ENCODE peak calls at places on chromosomes 2 and 18, in six cellular contexts. Y is foreskin fibroblast, G is neural progenitor cell, Z is left ventricle myocardium inferior, K is choroid plexus epithelial cell, P is PC-9. Q is an unnamed sample.
A peak's percentile ranks its signal among the peaks of the same experiment; 100 is the strongest.

GRCh38 chr2:237045449-237045848 is 40.2 kb upstream of the COPS8 start:
- DNase-seq in Y (peak; percentile 15), G (no peak), Z (no peak), K (no peak), P (no peak), Q (no peak)

GRCh38 chr2:124323321-124323720 is 298.2 kb downstream of the CNTNAP5 start:
- DNase-seq in Y (no peak), G (no peak), Z (no peak), K (peak; percentile 1), P (no peak), Q (peak; percentile 51)

GRCh38 chr2:18883626-18884456 is 294.5 kb upstream of the NT5C1B start:
- DNase-seq in Y (peak; percentile 61), G (peak; percentile 11), Z (no peak), K (peak; percentile 55), P (peak; percentile 16), Q (peak; percentile 6)

GRCh38 chr18:70337139-70337972 is 48.5 kb downstream of the SOCS6 start:
- DNase-seq in Y (peak; percentile 92), G (peak; percentile 31), Z (no peak), K (peak; percentile 86), P (peak; percentile 59), Q (peak; percentile 74)

GRCh38 chr2:175003875-175004729 is 1.1 kb downstream of the CHN1 start:
- DNase-seq in Y (peak; percentile 45), G (peak; percentile 74), Z (no peak), K (peak; percentile 11), P (peak; percentile 32), Q (no peak)

GRCh38 chr2:129780316-129781282 is 198.9 kb upstream of the RAB6C start:
- DNase-seq in Y (no peak), G (no peak), Z (no peak), K (no peak), P (no peak), Q (no peak)

GRCh38 chr2:26540977-26541376 is 63.1 kb upstream of the OTOF start:
- DNase-seq in Y (no peak), G (no peak), Z (no peak), K (no peak), P (no peak), Q (no peak)

GRCh38 chr2:159002465-159003130 is 34.2 kb downstream of the TANC1 start:
- DNase-seq in Y (no peak), G (no peak), Z (no peak), K (peak; percentile 23), P (no peak), Q (no peak)

GRCh38 chr18:79537758-79538157 is 141.8 kb upstream of the CTDP1 start:
- DNase-seq in Y (no peak), G (no peak), Z (no peak), K (no peak), P (no peak), Q (no peak)

GRCh38 chr2:120224256-120224655 is 1.1 kb upstream of the TMEM185B start:
- DNase-seq in Y (no peak), G (no peak), Z (no peak), K (no peak), P (no peak), Q (no peak)

GRCh38 chr2:195319112-195319460 is 337.9 kb upstream of the SLC39A10 start:
- DNase-seq in Y (peak; percentile 68), G (no peak), Z (no peak), K (peak; percentile 86), P (no peak), Q (peak; percentile 34)

GRCh38 chr18:57434177-57434535 is 1.0 kb upstream of the ONECUT2 start:
- DNase-seq in Y (no peak), G (peak; percentile 56), Z (no peak), K (no peak), P (no peak), Q (no peak)

GRCh38 chr2:88221365-88221942 is 51.3 kb downstream of the THNSL2 start:
- DNase-seq in Y (no peak), G (no peak), Z (no peak), K (no peak), P (no peak), Q (no peak)

GRCh38 chr18:46756559-46757201 is at the start of gene ST8SIA5:
- DNase-seq in Y (peak; percentile 11), G (peak; percentile 80), Z (peak; percentile 36), K (no peak), P (no peak), Q (no peak)

GRCh38 chr2:225040862-225041209 is 1.4 kb downstream of the DOCK10 start:
- DNase-seq in Y (peak; percentile 57), G (peak; percentile 7), Z (no peak), K (no peak), P (no peak), Q (no peak)

GRCh38 chr18:61606759-61607158 is 273.5 kb downstream of the CDH20 start:
- DNase-seq in Y (peak; percentile 95), G (peak; percentile 56), Z (peak; percentile 76), K (peak; percentile 89), P (peak; percentile 63), Q (peak; percentile 66)

GRCh38 chr2:172239944-172240590 is 137.4 kb upstream of the DLX2 start:
- DNase-seq in Y (peak; percentile 45), G (no peak), Z (no peak), K (no peak), P (no peak), Q (no peak)

GRCh38 chr2:206805922-206806607 is 40.7 kb downstream of the FASTKD2 start:
- DNase-seq in Y (peak; percentile 81), G (no peak), Z (no peak), K (no peak), P (no peak), Q (no peak)

GRCh38 chr2:191571163-191571769 is 106.7 kb upstream of the NABP1 start:
- DNase-seq in Y (peak; percentile 80), G (peak; percentile 48), Z (no peak), K (peak; percentile 88), P (no peak), Q (no peak)

GRCh38 chr2:136384541-136385303 is 266.8 kb upstream of the CXCR4 start:
- DNase-seq in Y (no peak), G (peak; percentile 71), Z (no peak), K (peak; percentile 53), P (peak; percentile 5), Q (no peak)

GRCh38 chr18:38575023-38575422 is 1009.4 kb upstream of the CELF4 start:
- DNase-seq in Y (no peak), G (no peak), Z (no peak), K (no peak), P (no peak), Q (no peak)

GRCh38 chr18:38576915-38577314 is 1011.3 kb upstream of the CELF4 start:
- DNase-seq in Y (no peak), G (no peak), Z (no peak), K (no peak), P (no peak), Q (no peak)

GRCh38 chr18:38575648-38576047 is 1010.0 kb upstream of the CELF4 start:
- DNase-seq in Y (no peak), G (no peak), Z (no peak), K (no peak), P (no peak), Q (no peak)

GRCh38 chr18:38579764-38580163 is 1014.2 kb upstream of the CELF4 start:
- DNase-seq in Y (no peak), G (no peak), Z (no peak), K (no peak), P (no peak), Q (no peak)

GRCh38 chr18:38576349-38576748 is 1010.8 kb upstream of the CELF4 start:
- DNase-seq in Y (no peak), G (no peak), Z (no peak), K (no peak), P (no peak), Q (no peak)
- H3K4me3 ChIP-seq in Y (no peak overlapping the region), G (no peak overlapping the region), Z (no peak overlapping the region), K (no peak overlapping the region), P (no peak overlapping the region), Q (no peak overlapping the region)

DNA sequence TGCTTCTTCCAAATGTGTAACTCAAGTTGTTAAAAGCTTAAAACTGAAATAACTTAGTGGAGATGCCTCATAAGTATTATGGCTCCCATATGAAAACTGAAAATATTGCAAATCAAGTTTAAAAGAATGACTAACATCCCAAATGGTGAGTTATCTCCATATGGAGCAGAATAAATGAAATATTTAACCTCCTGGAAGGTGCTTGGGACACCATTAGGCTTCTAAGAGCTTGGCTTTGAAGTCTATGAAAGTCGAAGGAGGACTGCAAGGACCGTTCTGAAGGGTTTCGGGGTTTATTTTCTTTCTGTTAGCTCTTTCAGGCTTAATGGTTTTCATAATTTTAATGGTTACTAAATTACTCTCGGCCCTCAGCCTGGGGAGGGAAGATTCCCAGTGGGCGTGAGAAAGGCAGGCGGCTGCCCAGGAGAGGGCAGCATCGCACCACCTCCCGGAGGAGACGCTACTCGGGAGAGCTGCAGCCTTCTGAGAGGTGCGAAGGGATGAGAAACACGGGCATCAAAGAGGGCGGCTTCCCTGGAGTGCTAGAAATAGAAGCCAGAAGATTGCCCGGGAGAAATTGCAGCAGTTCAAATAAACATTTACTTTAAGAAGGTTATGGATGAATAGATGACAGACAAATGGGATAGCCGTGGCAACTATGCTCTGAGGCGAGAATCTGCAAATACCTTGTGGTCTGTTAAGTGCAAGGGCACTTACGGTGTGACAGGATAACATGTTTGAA is 43.1 kb downstream of the MAP3K19 start:
- DNase-seq in Y (peak; percentile 92), G (peak; percentile 89), Z (peak; percentile 59), K (peak; percentile 80), P (peak; percentile 68), Q (peak; percentile 11)
- H3K4me3 ChIP-seq in Y (no peak overlapping the region), G (no peak overlapping the region), Z (no peak overlapping the region), K (no peak overlapping the region), P (no peak overlapping the region), Q (no peak overlapping the region)

GRCh38 chr2:72138011-72138881 is 9.4 kb downstream of the CYP26B1 start:
- DNase-seq in Y (no peak), G (peak; percentile 60), Z (peak; percentile 18), K (no peak), P (peak; percentile 93), Q (no peak)
- H3K4me3 ChIP-seq in Y (no peak overlapping the region), G (no peak overlapping the region), Z (peak overlapping the region; percentile 17), K (no peak overlapping the region), P (peak overlapping the region; percentile 31), Q (no peak overlapping the region)

GRCh38 chr2:235026649-235027557 is 75.1 kb downstream of the SH3BP4 start:
- DNase-seq in Y (peak; percentile 77), G (no peak), Z (peak; percentile 69), K (peak; percentile 23), P (peak; percentile 99), Q (peak; percentile 75)
- H3K4me3 ChIP-seq in Y (no peak overlapping the region), G (no peak overlapping the region), Z (peak overlapping the region; percentile 3), K (no peak overlapping the region), P (peak overlapping the region; percentile 61), Q (no peak overlapping the region)